ENCODE peak calls at places on chromosome 10, in six cellular contexts. J, O, S, Q, Y and Z are unnamed samples.

GRCh38 chr10:55400075-55400474 is 599.0 kb upstream of the PCDH15 start:
- DNase-seq in J (no peak), O (no peak), S (no peak), Q (no peak), Y (no peak), Z (no peak)

GRCh38 chr10:75123088-75123682 is 11.7 kb downstream of the SAMD8 start:
- DNase-seq in J (peak), O (no peak), S (no peak), Q (no peak), Y (no peak), Z (no peak)

GRCh38 chr10:52187521-52188258 is 126.4 kb upstream of the DKK1 start:
- DNase-seq in J (no peak), O (no peak), S (no peak), Q (no peak), Y (no peak), Z (no peak)

GRCh38 chr10:122780391-122780790 is 65.3 kb downstream of the CUZD1 start:
- DNase-seq in J (no peak), O (no peak), S (no peak), Q (no peak), Y (no peak), Z (no peak)

GRCh38 chr10:133124357-133125211 is 35.4 kb upstream of the KNDC1 start:
- DNase-seq in J (peak), O (no peak), S (peak), Q (peak), Y (no peak), Z (no peak)

GRCh38 chr10:31319602-31320178 is 674 bp downstream of the ZEB1 start:
- DNase-seq in J (no peak), O (no peak), S (peak), Q (no peak), Y (no peak), Z (no peak)

GRCh38 chr10:31320179-31320597 is 1.2 kb downstream of the ZEB1 start:
- DNase-seq in J (peak), O (peak), S (peak), Q (peak), Y (no peak), Z (no peak)

GRCh38 chr10:52308251-52309031 is 5.6 kb upstream of the DKK1 start:
- DNase-seq in J (peak), O (peak), S (peak), Q (peak), Y (no peak), Z (peak)

GRCh38 chr10:103276251-103276936 is 544 bp upstream of the INA start:
- DNase-seq in J (no peak), O (no peak), S (peak), Q (no peak), Y (no peak), Z (no peak)

GRCh38 chr10:36564433-36564832 is 561.0 kb upstream of the ANKRD30A start:
- DNase-seq in J (no peak), O (no peak), S (no peak), Q (no peak), Y (no peak), Z (no peak)

GRCh38 chr10:30821994-30822692 is 192.6 kb upstream of the LYZL2 start:
- DNase-seq in J (no peak), O (no peak), S (no peak), Q (no peak), Y (no peak), Z (no peak)

GRCh38 chr10:89074120-89074519 is 83.5 kb downstream of the FAS start:
- DNase-seq in J (no peak), O (no peak), S (no peak), Q (no peak), Y (no peak), Z (no peak)

GRCh38 chr10:122567056-122567660 is 6.6 kb downstream of the DMBT1 start:
- DNase-seq in J (peak), O (no peak), S (peak), Q (peak), Y (no peak), Z (no peak)

GRCh38 chr10:79407811-79408795 is 37.3 kb downstream of the ZCCHC24 start:
- DNase-seq in J (no peak), O (no peak), S (peak), Q (no peak), Y (no peak), Z (no peak)

GRCh38 chr10:102208311-102209035 is 17.6 kb upstream of the ELOVL3 start:
- DNase-seq in J (no peak), O (no peak), S (peak), Q (no peak), Y (no peak), Z (no peak)

GRCh38 chr10:15290150-15290549 is 80.9 kb downstream of the FAM171A1 start:
- DNase-seq in J (no peak), O (peak), S (no peak), Q (no peak), Y (no peak), Z (no peak)

GRCh38 chr10:92387289-92387940 is 96.4 kb downstream of the MARCHF5 start:
- DNase-seq in J (peak), O (peak), S (peak), Q (peak), Y (no peak), Z (peak)

GRCh38 chr10:125144693-125145623 is 15.4 kb downstream of the CTBP2 start:
- DNase-seq in J (peak), O (peak), S (peak), Q (peak), Y (no peak), Z (no peak)

GRCh38 chr10:104449402-104449801 is 95.8 kb downstream of the CFAP58 start:
- DNase-seq in J (no peak), O (no peak), S (no peak), Q (no peak), Y (no peak), Z (no peak)

GRCh38 chr10:63761243-63761642 is 240.0 kb downstream of the REEP3 start:
- DNase-seq in J (no peak), O (no peak), S (no peak), Q (no peak), Y (no peak), Z (no peak)
- TF ChIP-seq GABPA in J (no peak), O (no peak), S (no peak), Q (no peak), Y (no peak), Z (no peak)

DNA sequence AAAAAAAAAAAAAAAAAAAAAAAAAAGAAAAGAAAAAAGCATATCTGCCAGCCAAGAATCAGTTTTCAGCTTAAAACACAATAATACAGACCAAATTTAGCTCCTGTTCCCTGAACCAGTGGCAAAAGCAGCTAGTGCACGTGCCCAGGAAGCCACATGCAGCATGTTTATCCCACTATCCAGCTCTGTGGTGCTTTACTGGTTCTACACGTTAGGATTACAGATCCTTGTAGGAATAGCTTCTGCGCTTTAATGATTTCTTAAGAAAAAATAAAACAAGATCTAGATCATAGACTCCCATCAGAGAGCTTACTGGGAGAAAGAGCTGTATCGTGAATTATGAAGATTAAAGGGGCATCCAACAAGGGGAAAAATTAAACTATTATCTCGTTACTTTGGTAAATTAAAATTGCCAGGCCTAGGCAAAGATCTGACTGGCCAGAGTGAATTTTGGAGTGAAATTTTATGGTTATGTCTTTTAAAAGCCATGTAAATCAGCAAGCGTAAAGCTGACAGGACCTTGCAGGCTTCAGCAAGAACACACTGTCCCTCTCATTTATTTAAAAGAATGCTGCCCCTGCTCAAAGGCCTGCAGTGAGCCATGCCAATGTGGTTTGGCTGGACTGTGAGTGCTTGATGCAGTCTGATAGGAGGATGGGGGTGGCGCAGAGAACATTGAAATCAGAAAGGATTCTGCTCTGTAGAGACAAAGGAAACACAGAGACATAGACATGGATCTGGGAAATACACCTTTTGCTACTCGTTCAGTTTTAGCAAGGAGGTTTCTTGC is 177.3 kb upstream of the PHYHIPL start:
- DNase-seq in J (no peak), O (no peak), S (no peak), Q (no peak), Y (no peak), Z (no peak)
- TF ChIP-seq GABPA in J (no peak), O (no peak), S (no peak), Q (no peak), Y (no peak), Z (no peak)

GRCh38 chr10:131905279-131905595 is 4.4 kb downstream of the PPP2R2D start:
- DNase-seq in J (no peak), O (no peak), S (no peak), Q (no peak), Y (no peak), Z (no peak)

GRCh38 chr10:131908151-131908550 is 7.3 kb downstream of the PPP2R2D start:
- DNase-seq in J (no peak), O (no peak), S (no peak), Q (no peak), Y (no peak), Z (peak)

GRCh38 chr10:131906269-131906639 is 5.4 kb downstream of the PPP2R2D start:
- DNase-seq in J (no peak), O (no peak), S (no peak), Q (no peak), Y (no peak), Z (no peak)

GRCh38 chr10:131907679-131908078 is 6.9 kb downstream of the PPP2R2D start:
- DNase-seq in J (no peak), O (no peak), S (no peak), Q (no peak), Y (no peak), Z (no peak)

GRCh38 chr10:131905603-131906268 is 4.9 kb downstream of the PPP2R2D start:
- DNase-seq in J (no peak), O (no peak), S (no peak), Q (no peak), Y (no peak), Z (no peak)
- TF ChIP-seq GABPA in J (no peak), O (no peak), S (no peak), Q (no peak), Y (no peak), Z (no peak)

GRCh38 chr10:11595395-11595692 is 16.1 kb downstream of the USP6NL start:
- DNase-seq in J (no peak), O (no peak), S (peak), Q (no peak), Y (no peak), Z (no peak)
- TF ChIP-seq GABPA in J (no peak), O (no peak), S (no peak), Q (no peak), Y (no peak), Z (no peak)

DNA sequence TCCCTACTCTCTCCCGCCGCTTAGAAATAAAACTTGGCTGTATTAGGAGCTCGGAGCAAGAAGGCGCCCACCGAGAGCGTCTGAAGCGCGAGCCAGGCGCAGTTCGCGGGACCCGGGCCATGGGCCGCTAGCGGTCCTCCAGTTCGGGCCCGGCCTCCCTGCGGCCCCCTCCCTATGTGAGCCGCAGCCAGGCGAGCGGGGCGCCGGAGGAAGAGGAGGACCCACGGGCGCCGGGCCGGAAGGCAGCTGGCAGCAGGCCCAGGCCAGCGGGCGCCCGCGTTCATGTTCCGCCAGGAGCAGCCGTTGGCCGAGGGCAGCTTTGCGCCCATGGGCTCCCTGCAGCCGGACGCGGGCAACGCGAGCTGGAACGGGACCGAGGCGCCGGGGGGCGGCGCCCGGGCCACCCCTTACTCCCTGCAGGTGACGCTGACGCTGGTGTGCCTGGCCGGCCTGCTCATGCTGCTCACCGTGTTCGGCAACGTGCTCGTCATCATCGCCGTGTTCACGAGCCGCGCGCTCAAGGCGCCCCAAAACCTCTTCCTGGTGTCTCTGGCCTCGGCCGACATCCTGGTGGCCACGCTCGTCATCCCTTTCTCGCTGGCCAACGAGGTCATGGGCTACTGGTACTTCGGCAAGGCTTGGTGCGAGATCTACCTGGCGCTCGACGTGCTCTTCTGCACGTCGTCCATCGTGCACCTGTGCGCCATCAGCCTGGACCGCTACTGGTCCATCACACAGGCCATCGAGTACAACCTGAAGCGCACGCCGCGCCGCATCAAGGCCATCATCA is 1.1 kb downstream of the ADRA2A start:
- DNase-seq in J (no peak), O (peak), S (peak), Q (peak), Y (no peak), Z (no peak)
- TF ChIP-seq GABPA in J (no peak), O (peak), S (no peak), Q (peak), Y (no peak), Z (no peak)

GRCh38 chr10:33521062-33521461 is 186.6 kb upstream of the NRP1 start:
- DNase-seq in J (no peak), O (no peak), S (no peak), Q (no peak), Y (no peak), Z (no peak)

GRCh38 chr10:33519130-33519860 is 184.8 kb upstream of the NRP1 start:
- DNase-seq in J (no peak), O (no peak), S (no peak), Q (no peak), Y (no peak), Z (no peak)

GRCh38 chr10:33523236-33523792 is 188.8 kb upstream of the NRP1 start:
- DNase-seq in J (no peak), O (no peak), S (no peak), Q (no peak), Y (no peak), Z (no peak)

GRCh38 chr10:33521904-33522303 is 187.4 kb upstream of the NRP1 start:
- DNase-seq in J (no peak), O (no peak), S (no peak), Q (no peak), Y (no peak), Z (no peak)

GRCh38 chr10:33520223-33520622 is 185.8 kb upstream of the NRP1 start:
- DNase-seq in J (no peak), O (no peak), S (no peak), Q (no peak), Y (no peak), Z (no peak)
- TF ChIP-seq GABPA in J (no peak), O (no peak), S (no peak), Q (no peak), Y (no peak), Z (no peak)

DNA sequence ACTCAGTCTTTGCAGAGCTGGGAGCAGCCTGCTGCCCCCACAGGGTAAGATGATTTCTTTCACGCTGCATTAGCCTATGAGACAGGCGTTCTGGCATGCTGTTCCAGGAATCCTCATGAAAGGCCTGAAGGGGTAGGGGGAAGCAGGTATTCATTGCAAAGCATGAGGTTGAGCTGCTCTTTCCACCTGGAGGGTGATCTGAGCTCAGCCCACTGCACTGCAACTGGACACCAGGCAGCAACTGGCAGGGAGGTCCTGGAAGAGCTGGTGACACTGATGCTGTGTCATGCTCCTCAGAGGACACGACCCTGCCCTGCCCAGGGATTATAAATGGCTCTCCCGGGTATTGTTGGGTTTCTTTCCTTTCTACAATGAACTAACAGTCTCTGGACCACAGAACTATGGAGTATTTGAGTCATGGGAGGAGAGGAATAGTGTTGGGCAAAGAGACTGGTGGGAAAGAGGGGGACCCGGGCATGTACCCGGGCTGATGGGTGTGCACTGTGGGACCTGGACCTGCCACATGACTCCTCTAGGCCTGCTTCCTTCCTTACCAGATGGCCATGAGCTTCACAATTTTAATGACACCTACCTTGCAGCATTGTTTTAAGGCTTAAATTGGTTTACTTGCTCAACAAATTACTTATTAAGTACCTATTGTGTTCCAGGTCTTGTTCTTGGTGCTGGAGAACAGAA is 24.3 kb downstream of the SLC25A28 start:
- DNase-seq in J (peak), O (no peak), S (no peak), Q (peak), Y (no peak), Z (no peak)
- TF ChIP-seq GABPA in J (no peak), O (no peak), S (no peak), Q (no peak), Y (no peak), Z (no peak)

GRCh38 chr10:6191569-6191968 is 11.2 kb upstream of the PFKFB3 start:
- DNase-seq in J (no peak), O (no peak), S (no peak), Q (no peak), Y (no peak), Z (no peak)
- TF ChIP-seq GABPA in J (no peak), O (no peak), S (no peak), Q (no peak), Y (no peak), Z (no peak)

GRCh38 chr10:129048513-129048912 is 418.5 kb upstream of the MGMT start:
- DNase-seq in J (no peak), O (no peak), S (no peak), Q (no peak), Y (no peak), Z (no peak)

GRCh38 chr10:129047001-129047400 is 420.0 kb upstream of the MGMT start:
- DNase-seq in J (no peak), O (no peak), S (no peak), Q (no peak), Y (no peak), Z (no peak)

GRCh38 chr10:129046074-129046681 is 420.9 kb upstream of the MGMT start:
- DNase-seq in J (no peak), O (no peak), S (no peak), Q (no peak), Y (no peak), Z (no peak)

GRCh38 chr10:129047585-129047984 is 419.5 kb upstream of the MGMT start:
- DNase-seq in J (no peak), O (no peak), S (no peak), Q (no peak), Y (no peak), Z (no peak)

DNA sequence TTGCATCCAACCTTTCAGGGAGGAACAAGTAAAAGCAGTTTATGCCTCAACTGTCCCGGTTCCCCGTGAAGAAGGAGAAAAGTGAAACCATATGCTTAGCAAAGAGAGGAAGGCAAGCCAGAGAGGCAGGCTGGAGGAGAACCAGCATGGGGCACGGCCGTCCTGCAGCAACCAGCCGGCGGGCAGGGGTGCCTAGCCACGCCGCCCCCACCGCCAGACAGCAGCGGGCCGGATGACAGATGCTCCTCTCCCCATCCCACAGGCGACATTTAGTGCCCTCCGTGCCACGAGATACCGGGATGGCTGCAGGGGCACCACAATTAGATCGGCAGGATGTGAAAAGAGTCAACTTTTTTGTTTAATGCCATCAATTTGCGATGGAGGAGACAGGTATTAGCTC is 421.4 kb upstream of the MGMT start:
- DNase-seq in J (no peak), O (no peak), S (no peak), Q (no peak), Y (no peak), Z (no peak)
- TF ChIP-seq GABPA in J (no peak), O (no peak), S (no peak), Q (no peak), Y (no peak), Z (no peak)

GRCh38 chr10:44176311-44176710 is 208.6 kb downstream of the CXCL12 start:
- DNase-seq in J (no peak), O (no peak), S (no peak), Q (no peak), Y (no peak), Z (no peak)
- TF ChIP-seq GABPA in J (no peak), O (no peak), S (no peak), Q (no peak), Y (no peak), Z (no peak)